ENCODE peak calls at places on chromosome 10, in five cellular contexts. R is fibroblast of lung, J is mammary epithelial cell, K is GM23338, L is A549. D is an unnamed sample.

GRCh38 chr10:91930939-91931338 is 7.4 kb downstream of the BTAF1 start:
- DNase-seq in J (no peak), K (no peak), R (peak), L (no peak), D (no peak)

GRCh38 chr10:126571203-126571602 is 99.3 kb downstream of the C10orf90 start:
- DNase-seq in K (peak), R (no peak), J (no peak), L (no peak), D (peak)

GRCh38 chr10:69895759-69896158 is 94.1 kb downstream of the COL13A1 start:
- DNase-seq in L (no peak), J (peak), R (peak), K (no peak), D (no peak)

GRCh38 chr10:27529010-27529783 is 25.1 kb downstream of the RAB18 start:
- DNase-seq in K (no peak), J (no peak), L (no peak), R (peak), D (no peak)

GRCh38 chr10:6218692-6219493 is 16.2 kb downstream of the PFKFB3 start:
- DNase-seq in L (no peak), K (no peak), R (no peak), J (peak), D (no peak)

GRCh38 chr10:55137063-55137462 is 336.0 kb upstream of the PCDH15 start:
- DNase-seq in L (no peak), J (no peak), K (no peak), R (no peak), D (no peak)

GRCh38 chr10:3926268-3926667 is 141.3 kb upstream of the KLF6 start:
- DNase-seq in L (no peak), R (no peak), K (no peak), J (peak), D (no peak)

GRCh38 chr10:84390364-84390763 is 62.0 kb downstream of the CCSER2 start:
- DNase-seq in R (no peak), J (no peak), L (no peak), K (no peak), D (no peak)

GRCh38 chr10:94423627-94424026 is 21.3 kb downstream of the TBC1D12 start:
- DNase-seq in J (no peak), R (no peak), L (no peak), K (no peak), D (no peak)

GRCh38 chr10:96511044-96511945 is 2.4 kb downstream of the TLL2 start:
- DNase-seq in J (peak), K (peak), R (peak), L (peak), D (peak)

GRCh38 chr10:89555688-89556445 is 20.5 kb upstream of the SLC16A12 start:
- DNase-seq in J (peak), L (no peak), R (peak), K (peak), D (peak)

GRCh38 chr10:95560288-95561199 is 627 bp downstream of the SORBS1 start:
- DNase-seq in R (peak), L (peak), K (peak), J (peak), D (peak)

GRCh38 chr10:126459878-126460481 is 71.7 kb upstream of the ADAM12 start:
- DNase-seq in J (peak), K (no peak), R (peak), L (peak), D (peak)

GRCh38 chr10:128147669-128148068 is 21.4 kb upstream of the MKI67 start:
- DNase-seq in L (no peak), R (peak), K (no peak), J (peak), D (peak)

DNA sequence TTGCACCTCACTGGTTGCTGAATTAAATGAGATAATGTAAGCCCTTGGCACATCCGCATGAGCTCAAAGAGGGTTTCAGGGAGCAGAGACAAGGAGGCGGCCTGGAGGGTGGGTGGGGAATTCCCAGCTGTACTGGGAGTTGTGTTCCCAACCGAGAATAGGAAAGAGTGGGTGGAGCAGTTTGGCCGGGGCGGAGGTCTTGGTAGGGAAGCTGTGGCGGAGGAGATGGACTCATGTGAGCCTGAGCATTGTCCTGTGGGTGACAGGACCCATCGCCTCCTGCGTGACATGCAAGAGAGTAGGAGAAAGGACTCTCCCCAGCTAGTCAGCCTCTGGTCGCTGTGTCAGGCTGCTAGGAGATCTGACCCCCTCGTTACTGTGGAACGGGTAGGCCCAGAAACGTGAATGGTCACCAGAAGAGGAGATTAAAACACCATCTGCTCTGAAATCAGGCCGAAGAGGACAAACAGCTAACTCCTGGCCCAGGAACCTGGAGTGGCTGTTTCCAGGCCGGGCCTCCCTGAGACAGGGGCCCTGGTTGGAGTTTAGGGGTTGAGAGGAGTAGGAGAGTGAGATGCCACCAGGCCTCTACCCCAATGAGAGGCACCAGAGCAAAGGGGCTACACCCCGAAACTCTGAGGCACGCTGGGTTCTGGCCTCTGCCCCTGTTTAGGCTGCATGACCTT is 40.8 kb upstream of the SAMD8 start:
- DNase-seq in J (no peak), R (no peak), L (no peak), K (no peak), D (no peak)
- H3K4me2 ChIP-seq in J (no peak), R (no peak), L (no peak), K (no peak), D (no peak)

GRCh38 chr10:87761892-87762291 is 56.1 kb downstream of the ATAD1 start:
- DNase-seq in L (no peak), R (peak), J (peak), K (no peak), D (peak)
- H3K4me2 ChIP-seq in L (peak), R (no peak), J (peak), K (no peak), D (no peak)

GRCh38 chr10:110880012-110880411 is 8.3 kb downstream of the PDCD4 start:
- DNase-seq in J (no peak), K (no peak), L (no peak), R (no peak), D (no peak)

GRCh38 chr10:110872984-110873569 is 1.3 kb downstream of the PDCD4 start:
- DNase-seq in R (peak), K (no peak), L (no peak), J (no peak), D (no peak)

GRCh38 chr10:110873951-110874350 is 2.2 kb downstream of the PDCD4 start:
- DNase-seq in K (no peak), L (no peak), J (no peak), R (no peak), D (no peak)

GRCh38 chr10:110876000-110876399 is 4.3 kb downstream of the PDCD4 start:
- DNase-seq in L (no peak), J (no peak), K (no peak), R (no peak), D (no peak)

GRCh38 chr10:110876788-110877187 is 5.1 kb downstream of the PDCD4 start:
- DNase-seq in K (no peak), J (no peak), L (no peak), R (no peak), D (no peak)
- H3K4me2 ChIP-seq in K (no peak), J (no peak), L (no peak), R (no peak), D (no peak)

GRCh38 chr10:119423510-119423874 is 119.0 kb downstream of the RGS10 start:
- DNase-seq in K (no peak), J (no peak), L (no peak), R (no peak), D (no peak)

GRCh38 chr10:119420950-119421875 is 121.3 kb downstream of the RGS10 start:
- DNase-seq in J (no peak), L (no peak), K (no peak), R (no peak), D (no peak)

GRCh38 chr10:119423911-119424590 is 118.5 kb downstream of the RGS10 start:
- DNase-seq in R (no peak), K (no peak), L (no peak), J (no peak), D (no peak)

GRCh38 chr10:119422685-119423509 is 119.6 kb downstream of the RGS10 start:
- DNase-seq in K (no peak), L (no peak), J (no peak), R (no peak), D (no peak)

GRCh38 chr10:119421887-119422684 is 120.4 kb downstream of the RGS10 start:
- DNase-seq in L (no peak), J (no peak), K (peak), R (peak), D (no peak)
- H3K4me2 ChIP-seq in L (no peak), J (no peak), K (peak), R (no peak), D (no peak)

GRCh38 chr10:59839576-59839975 is 66.8 kb downstream of the CCDC6 start:
- DNase-seq in L (no peak), K (no peak), R (peak), J (peak), D (peak)

GRCh38 chr10:59843733-59844132 is 62.6 kb downstream of the CCDC6 start:
- DNase-seq in R (no peak), J (no peak), K (no peak), L (no peak), D (no peak)

GRCh38 chr10:59847326-59847725 is 59.0 kb downstream of the CCDC6 start:
- DNase-seq in J (no peak), L (no peak), R (no peak), K (peak), D (no peak)

GRCh38 chr10:59847888-59848287 is 58.5 kb downstream of the CCDC6 start:
- DNase-seq in J (no peak), R (no peak), L (no peak), K (peak), D (peak)

DNA sequence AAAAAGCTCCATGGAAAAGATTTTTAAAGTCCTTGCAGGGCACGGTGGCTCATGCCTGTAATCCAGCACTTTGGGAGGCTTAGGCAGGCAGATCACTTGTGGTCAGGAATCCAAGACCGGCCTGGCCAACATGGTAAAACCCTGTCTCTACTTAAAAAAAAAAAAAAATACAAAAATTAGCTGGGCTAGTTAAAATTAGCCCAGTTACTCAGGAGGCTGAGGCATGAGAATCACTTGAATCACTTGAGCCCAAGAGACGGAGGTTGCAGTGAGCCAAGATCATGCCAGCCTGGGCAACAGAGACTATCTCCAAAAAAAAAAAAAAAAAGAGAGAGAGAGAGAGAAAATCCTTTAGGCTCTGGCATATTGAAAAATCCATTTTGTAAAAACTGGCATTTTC is 61.9 kb downstream of the CCDC6 start:
- DNase-seq in K (no peak), L (no peak), R (no peak), J (no peak), D (no peak)
- H3K4me2 ChIP-seq in K (peak), L (no peak), R (no peak), J (no peak), D (no peak)

GRCh38 chr10:72800741-72801092 is 92.8 kb upstream of the OIT3 start:
- DNase-seq in K (no peak), J (no peak), R (no peak), L (no peak), D (no peak)

GRCh38 chr10:72800000-72800740 is 93.4 kb upstream of the OIT3 start:
- DNase-seq in L (no peak), R (peak), J (no peak), K (peak), D (peak)

GRCh38 chr10:72803119-72803505 is 90.4 kb upstream of the OIT3 start:
- DNase-seq in R (no peak), L (no peak), J (no peak), K (no peak), D (no peak)

GRCh38 chr10:72801263-72801868 is 92.2 kb upstream of the OIT3 start:
- DNase-seq in R (no peak), L (no peak), K (no peak), J (no peak), D (no peak)

GRCh38 chr10:72802291-72803118 is 91.0 kb upstream of the OIT3 start:
- DNase-seq in R (peak), J (peak), L (no peak), K (no peak), D (peak)
- H3K4me2 ChIP-seq in R (peak), J (peak), L (peak), K (no peak), D (peak)

GRCh38 chr10:130634796-130635195 is 498.6 kb downstream of the GLRX3 start:
- DNase-seq in J (no peak), K (no peak), L (no peak), R (no peak), D (no peak)
- H3K4me2 ChIP-seq in J (no peak), K (no peak), L (no peak), R (no peak), D (no peak)

GRCh38 chr10:7984325-7984724 is 70.2 kb upstream of the GATA3 start:
- DNase-seq in K (no peak), L (no peak), J (no peak), R (no peak), D (no peak)
- H3K4me2 ChIP-seq in K (no peak), L (no peak), J (no peak), R (no peak), D (no peak)

D was measured in PC-3.